ENCODE peak calls at places on chromosomes 13 and 19, in five cellular contexts. One of them, this sample, is unnamed.

GRCh38 chr19:2495651-2496316 is 19.9 kb downstream of the GADD45B start:
- DNase-seq in foreskin fibroblast: peak; percentile 45
- DNase-seq in BJ: no peak
- DNase-seq in upper lobe of left lung: peak; percentile 77
- DNase-seq in PC-3: no peak
- DNase-seq in this sample: no peak

GRCh38 chr13:105395041-105395440 is 1140.4 kb downstream of the EFNB2 start:
- DNase-seq in upper lobe of left lung: no peak
- DNase-seq in BJ: no peak
- DNase-seq in PC-3: no peak
- DNase-seq in foreskin fibroblast: no peak
- DNase-seq in this sample: no peak

GRCh38 chr19:16001481-16002312 is 52.9 kb downstream of the OR10H4 start:
- DNase-seq in upper lobe of left lung: no peak
- DNase-seq in foreskin fibroblast: peak; percentile 81
- DNase-seq in BJ: no peak
- DNase-seq in PC-3: peak; percentile 15
- DNase-seq in this sample: no peak

GRCh38 chr19:56874530-56874929 is 34.0 kb upstream of the PEG3 start:
- DNase-seq in BJ: no peak
- DNase-seq in upper lobe of left lung: no peak
- DNase-seq in PC-3: no peak
- DNase-seq in foreskin fibroblast: no peak
- DNase-seq in this sample: no peak

GRCh38 chr19:38429055-38429810 is 3.2 kb upstream of the RASGRP4 start:
- DNase-seq in foreskin fibroblast: peak; percentile 9
- DNase-seq in BJ: no peak
- DNase-seq in PC-3: no peak
- DNase-seq in upper lobe of left lung: no peak
- DNase-seq in this sample: no peak

GRCh38 chr13:36148436-36148835 is 17.3 kb upstream of the DCLK1 start:
- DNase-seq in foreskin fibroblast: peak; percentile 31
- DNase-seq in upper lobe of left lung: no peak
- DNase-seq in PC-3: peak; percentile 53
- DNase-seq in BJ: peak; percentile 27
- DNase-seq in this sample: no peak

GRCh38 chr19:45876411-45877197 is 9.3 kb downstream of the IRF2BP1 start:
- DNase-seq in PC-3: no peak
- DNase-seq in upper lobe of left lung: peak; percentile 67
- DNase-seq in BJ: no peak
- DNase-seq in foreskin fibroblast: peak; percentile 30
- DNase-seq in this sample: peak; percentile 69

GRCh38 chr19:23415034-23415433 is 19.8 kb upstream of the ZNF91 start:
- DNase-seq in PC-3: no peak
- DNase-seq in BJ: no peak
- DNase-seq in foreskin fibroblast: no peak
- DNase-seq in upper lobe of left lung: no peak
- DNase-seq in this sample: no peak

GRCh38 chr19:13997637-13997962 is 8.5 kb downstream of the RFX1 start:
- DNase-seq in PC-3: no peak
- DNase-seq in upper lobe of left lung: no peak
- DNase-seq in foreskin fibroblast: no peak
- DNase-seq in BJ: no peak
- DNase-seq in this sample: no peak

DNA sequence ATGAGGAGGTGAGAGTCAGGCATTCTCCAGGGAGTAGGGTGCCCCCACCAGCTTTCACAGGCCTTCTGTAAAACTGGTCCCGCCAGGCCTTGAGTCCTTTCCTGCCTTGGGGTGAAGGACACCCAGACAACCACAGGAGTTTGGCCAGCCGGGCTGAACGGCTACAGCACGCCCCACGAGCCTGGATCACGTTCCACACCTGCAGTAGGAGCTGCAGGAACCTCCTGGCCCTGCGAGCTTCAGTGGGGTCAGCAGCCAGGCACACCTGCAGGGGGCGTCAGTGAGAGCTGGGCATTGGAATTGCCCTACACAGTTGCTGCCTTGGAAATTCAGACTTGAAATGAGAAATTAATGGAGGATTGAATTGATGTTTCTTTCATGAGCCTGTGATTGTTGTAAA is 45.7 kb downstream of the COL4A2 start:
- DNase-seq in upper lobe of left lung: no peak
- DNase-seq in BJ: no peak
- DNase-seq in PC-3: no peak
- DNase-seq in foreskin fibroblast: no peak
- DNase-seq in this sample: peak; percentile 39
- TF ChIP-seq CTCF in upper lobe of left lung: no peak
- TF ChIP-seq CTCF in BJ: peak; percentile 10
- TF ChIP-seq CTCF in PC-3: peak; percentile 49
- TF ChIP-seq CTCF in foreskin fibroblast: no peak
- TF ChIP-seq CTCF in this sample: peak; percentile 54

DNA sequence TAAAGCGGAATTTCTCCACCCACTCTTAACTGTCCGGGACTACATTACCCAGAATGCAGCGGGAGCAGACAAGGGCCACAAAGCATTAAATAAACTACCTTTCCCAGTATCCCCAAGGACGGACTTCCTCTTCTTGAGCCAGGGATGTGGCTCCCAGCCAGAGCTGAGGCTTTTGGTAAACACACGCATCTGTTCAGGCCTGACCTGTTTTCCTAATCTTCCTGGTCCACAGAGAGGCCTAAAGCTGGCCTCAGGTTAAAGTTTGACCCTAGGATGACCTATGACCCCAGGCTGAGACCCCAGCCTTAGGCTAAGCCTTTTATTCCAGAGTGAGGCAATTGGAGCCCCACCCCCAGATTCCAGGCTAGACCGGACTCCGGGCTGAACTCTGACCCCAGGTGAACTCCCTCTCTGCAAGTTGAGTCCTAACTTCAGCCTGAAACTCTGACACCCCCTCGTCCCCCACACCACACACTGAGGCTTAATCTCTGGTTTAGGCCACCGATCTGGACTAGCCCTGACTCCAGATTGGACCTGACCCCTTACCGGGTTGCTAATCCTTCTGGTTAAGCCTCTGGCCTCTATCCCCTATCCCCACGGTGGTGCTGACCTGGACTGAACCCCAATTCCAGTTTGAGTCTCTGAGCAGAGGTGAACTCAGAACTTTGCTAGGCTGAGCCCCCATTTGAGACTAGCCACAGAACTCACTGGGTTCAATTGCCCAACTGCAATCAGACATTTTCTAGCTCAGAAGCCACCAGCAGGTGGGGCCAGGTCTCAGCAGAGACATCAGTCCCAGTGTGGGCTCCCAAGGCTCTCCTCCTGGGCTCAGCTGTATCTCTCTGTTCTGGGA is 719 bp upstream of the GPR108 start:
- DNase-seq in BJ: no peak
- DNase-seq in upper lobe of left lung: peak; percentile 96
- DNase-seq in PC-3: peak; percentile 100
- DNase-seq in foreskin fibroblast: peak; percentile 91
- DNase-seq in this sample: peak; percentile 63
- TF ChIP-seq CTCF in BJ: peak; percentile 79
- TF ChIP-seq CTCF in upper lobe of left lung: peak; percentile 56
- TF ChIP-seq CTCF in PC-3: peak; percentile 92
- TF ChIP-seq CTCF in foreskin fibroblast: peak; percentile 67
- TF ChIP-seq CTCF in this sample: peak; percentile 46

DNA sequence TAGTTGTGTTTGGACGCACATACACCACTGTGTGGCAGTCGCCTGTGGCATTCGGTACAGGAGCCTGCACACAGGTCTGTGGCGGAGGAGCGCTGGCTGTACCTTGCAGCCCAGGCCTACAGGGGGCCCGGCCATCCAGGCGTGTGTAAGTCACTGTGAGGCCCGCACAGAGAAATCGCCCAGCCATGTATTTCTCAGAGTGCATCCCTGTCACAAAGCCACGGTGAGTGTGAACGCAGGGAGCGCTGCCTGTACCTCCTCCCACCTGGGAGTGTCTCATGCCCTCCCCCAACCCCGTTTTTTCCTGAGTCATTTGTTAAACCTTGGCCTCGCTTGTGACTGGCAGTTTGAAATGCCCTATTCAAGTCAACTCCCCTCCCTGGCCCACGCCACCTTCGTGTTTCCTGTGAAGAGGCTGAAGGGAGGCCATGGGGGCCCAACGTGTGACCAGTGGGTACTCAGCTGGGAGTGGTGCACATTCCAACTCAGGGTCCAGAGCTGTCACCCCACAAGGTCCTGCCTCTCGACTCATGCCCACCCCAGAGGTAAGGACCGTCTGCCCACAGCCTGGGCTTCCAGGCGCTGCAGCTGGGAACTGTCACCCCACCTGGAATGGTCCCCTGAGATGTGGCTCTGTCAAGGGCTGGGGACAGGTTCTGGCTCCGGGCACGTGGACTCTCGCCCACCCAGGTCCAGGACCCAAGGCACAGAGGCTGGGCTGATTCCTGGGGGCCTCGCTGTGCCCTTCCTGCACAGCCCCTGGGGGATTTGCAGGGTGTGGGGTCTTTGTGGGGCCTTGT is 11.6 kb upstream of the RASA3 start:
- DNase-seq in upper lobe of left lung: no peak
- DNase-seq in PC-3: no peak
- DNase-seq in BJ: no peak
- DNase-seq in foreskin fibroblast: no peak
- DNase-seq in this sample: peak; percentile 57
- TF ChIP-seq CTCF in upper lobe of left lung: no peak
- TF ChIP-seq CTCF in PC-3: peak; percentile 21
- TF ChIP-seq CTCF in BJ: no peak
- TF ChIP-seq CTCF in foreskin fibroblast: no peak
- TF ChIP-seq CTCF in this sample: no peak

DNA sequence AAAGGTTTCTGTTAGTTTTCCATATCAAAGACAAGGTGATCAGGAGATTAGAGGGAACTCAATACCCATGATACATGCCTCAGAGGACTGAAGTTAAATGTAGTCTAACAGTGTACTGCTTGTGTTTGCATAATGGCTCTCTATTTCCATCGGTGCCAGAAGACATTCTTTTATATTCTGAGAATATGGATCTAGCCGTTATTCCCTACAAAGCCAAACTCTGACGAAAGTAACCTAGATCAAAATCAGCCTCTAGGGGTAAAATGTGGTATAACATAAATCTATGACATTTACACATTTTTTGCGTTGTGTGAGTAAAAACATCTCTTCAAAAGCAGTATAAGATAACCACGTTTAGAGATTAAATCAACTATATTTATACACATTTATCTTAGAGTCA is 2232.7 kb downstream of the PCDH9 start:
- DNase-seq in upper lobe of left lung: no peak
- DNase-seq in foreskin fibroblast: no peak
- DNase-seq in PC-3: peak; percentile 18
- DNase-seq in BJ: no peak
- DNase-seq in this sample: no peak
- TF ChIP-seq CTCF in upper lobe of left lung: no peak
- TF ChIP-seq CTCF in foreskin fibroblast: no peak
- TF ChIP-seq CTCF in PC-3: peak; percentile 33
- TF ChIP-seq CTCF in BJ: no peak
- TF ChIP-seq CTCF in this sample: peak; percentile 63

GRCh38 chr19:18496167-18496979 is 25.5 kb downstream of the ELL start:
- DNase-seq in PC-3: peak; percentile 82
- DNase-seq in foreskin fibroblast: peak; percentile 80
- DNase-seq in upper lobe of left lung: peak; percentile 86
- DNase-seq in BJ: no peak
- DNase-seq in this sample: no peak
- TF ChIP-seq CTCF in PC-3: peak; percentile 39
- TF ChIP-seq CTCF in foreskin fibroblast: no peak
- TF ChIP-seq CTCF in upper lobe of left lung: no peak
- TF ChIP-seq CTCF in BJ: no peak
- TF ChIP-seq CTCF in this sample: no peak

GRCh38 chr19:49814010-49814409 is 918 bp upstream of the FUZ start:
- DNase-seq in BJ: no peak
- DNase-seq in upper lobe of left lung: no peak
- DNase-seq in foreskin fibroblast: no peak
- DNase-seq in PC-3: peak; percentile 42
- DNase-seq in this sample: no peak

GRCh38 chr19:49812452-49812996 is 568 bp downstream of the FUZ start:
- DNase-seq in foreskin fibroblast: no peak
- DNase-seq in PC-3: no peak
- DNase-seq in upper lobe of left lung: no peak
- DNase-seq in BJ: no peak
- DNase-seq in this sample: no peak

GRCh38 chr19:49811328-49811727 is 1.8 kb downstream of the FUZ start:
- DNase-seq in PC-3: peak; percentile 30
- DNase-seq in BJ: no peak
- DNase-seq in foreskin fibroblast: no peak
- DNase-seq in upper lobe of left lung: no peak
- DNase-seq in this sample: no peak

GRCh38 chr19:49809987-49810389 is 3.1 kb downstream of the FUZ start:
- DNase-seq in BJ: no peak
- DNase-seq in foreskin fibroblast: no peak
- DNase-seq in PC-3: no peak
- DNase-seq in upper lobe of left lung: no peak
- DNase-seq in this sample: no peak

GRCh38 chr19:49812997-49813861 is at the start of gene FUZ:
- DNase-seq in BJ: peak; percentile 94
- DNase-seq in foreskin fibroblast: peak; percentile 99
- DNase-seq in upper lobe of left lung: peak; percentile 99
- DNase-seq in PC-3: peak; percentile 97
- DNase-seq in this sample: peak; percentile 92
- TF ChIP-seq CTCF in BJ: peak; percentile 40
- TF ChIP-seq CTCF in foreskin fibroblast: no peak
- TF ChIP-seq CTCF in upper lobe of left lung: no peak
- TF ChIP-seq CTCF in PC-3: peak; percentile 15
- TF ChIP-seq CTCF in this sample: peak; percentile 37